ENCODE peak calls at places on chromosomes 7 and 10, in five cellular contexts. U is stomach, F is body of pancreas, O is adipocyte, V is uterus. R is an unnamed sample. For H3K4me1, the result is how much of the 10 kb centered on the place peaks cover.

GRCh38 chr7:3244241-3244814 is 56.7 kb upstream of the SDK1 start:
- DNase-seq in V (no peak), U (no peak), F (no peak), O (peak), R (no peak)

GRCh38 chr7:50212016-50212325 is 92.5 kb upstream of the IKZF1 start:
- DNase-seq in V (no peak), F (no peak), U (no peak), O (no peak), R (no peak)

GRCh38 chr10:71864861-71865473 is 13.9 kb upstream of the PSAP start:
- DNase-seq in F (no peak), V (no peak), U (no peak), O (peak), R (peak)

GRCh38 chr7:131722371-131722770 is 165.9 kb upstream of the PODXL start:
- DNase-seq in V (no peak), U (no peak), O (no peak), F (no peak), R (no peak)

GRCh38 chr7:129615018-129615417 is 3.5 kb downstream of the NRF1 start:
- DNase-seq in U (no peak), F (no peak), O (peak), V (no peak), R (no peak)

GRCh38 chr10:28722065-28722803 is 44.9 kb downstream of the BAMBI start:
- DNase-seq in V (peak), U (no peak), F (peak), O (peak), R (peak)

GRCh38 chr7:93902777-93903423 is 3.5 kb upstream of the GNGT1 start:
- DNase-seq in F (no peak), V (no peak), U (no peak), O (peak), R (no peak)

GRCh38 chr7:44145419-44145968 is 4.4 kb upstream of the MYL7 start:
- DNase-seq in U (no peak), O (no peak), V (peak), F (no peak), R (no peak)

GRCh38 chr7:73954861-73955260 is 73.1 kb upstream of the ELN start:
- DNase-seq in V (no peak), F (no peak), U (no peak), O (no peak), R (no peak)

GRCh38 chr10:51960494-51960895 is 261.1 kb upstream of the CSTF2T start:
- DNase-seq in V (no peak), F (no peak), O (peak), U (no peak), R (no peak)

GRCh38 chr7:148242271-148242801 is 348.2 kb upstream of the C7orf33 start:
- DNase-seq in O (peak), F (peak), U (peak), V (no peak), R (no peak)

GRCh38 chr7:27160147-27160545 is 3.7 kb upstream of the HOXA7 start:
- DNase-seq in U (no peak), F (no peak), O (no peak), V (peak), R (peak)

GRCh38 chr7:157973971-157974677 is 613.5 kb downstream of the PTPRN2 start:
- DNase-seq in U (no peak), V (no peak), F (no peak), O (no peak), R (peak)

GRCh38 chr10:90326498-90327267 is 531.2 kb downstream of the HTR7 start:
- DNase-seq in F (no peak), O (peak), V (no peak), U (no peak), R (no peak)

GRCh38 chr7:116441534-116441933 is 58.0 kb upstream of the CAV2 start:
- DNase-seq in V (no peak), U (no peak), O (peak), F (no peak), R (no peak)

GRCh38 chr7:157792954-157793353 is 456.1 kb downstream of the DNAJB6 start:
- DNase-seq in U (no peak), V (no peak), F (no peak), O (no peak), R (no peak)

GRCh38 chr7:79282051-79282694 is 171.3 kb downstream of the MAGI2 start:
- DNase-seq in V (no peak), F (peak), O (peak), U (no peak), R (no peak)

GRCh38 chr7:157653827-157654207 is 317.0 kb downstream of the DNAJB6 start:
- DNase-seq in F (no peak), V (no peak), O (no peak), U (no peak), R (no peak)

GRCh38 chr10:78944658-78945333 is 124.0 kb upstream of the ZMIZ1 start:
- DNase-seq in O (peak), V (peak), F (peak), U (peak), R (no peak)

GRCh38 chr10:84138478-84139125 is 707 bp upstream of the GHITM start:
- DNase-seq in O (no peak), U (peak), V (no peak), F (peak), R (no peak)

GRCh38 chr7:56046728-56047445 is 4.4 kb downstream of the PSPH start:
- DNase-seq in F (peak), U (peak), V (no peak), O (peak), R (peak)

GRCh38 chr10:132443605-132443997 is 46.6 kb downstream of the PWWP2B start:
- DNase-seq in F (peak), O (peak), V (no peak), U (no peak), R (peak)

GRCh38 chr7:91683823-91684222 is 196.7 kb downstream of the MTERF1 start:
- DNase-seq in V (no peak), F (no peak), O (peak), U (no peak), R (no peak)

GRCh38 chr10:99612167-99612831 is 7.9 kb downstream of the SLC25A28 start:
- DNase-seq in V (no peak), U (no peak), F (peak), O (peak), R (no peak)

GRCh38 chr10:105183506-105183905 is 542.4 kb downstream of the SORCS3 start:
- DNase-seq in U (no peak), O (no peak), F (no peak), V (no peak), R (no peak)

GRCh38 chr7:85529197-85529596 is 342.3 kb upstream of the SEMA3D start:
- DNase-seq in F (peak), O (peak), U (peak), V (no peak), R (no peak)

GRCh38 chr7:362416-363096 is 72.6 kb downstream of the FOXL3 start:
- DNase-seq in V (no peak), O (no peak), U (no peak), F (peak), R (peak)

GRCh38 chr10:48659790-48660189 is 24.9 kb upstream of the WDFY4 start:
- DNase-seq in O (peak), U (no peak), V (no peak), F (no peak), R (no peak)

GRCh38 chr10:121132278-121132672 is 281.1 kb downstream of the WDR11 start:
- DNase-seq in O (no peak), F (no peak), V (no peak), U (no peak), R (no peak)

GRCh38 chr7:134701272-134701671 is 54.6 kb downstream of the BPGM start:
- DNase-seq in O (peak), U (no peak), F (no peak), V (no peak), R (no peak)

GRCh38 chr7:30612658-30613265 is 18.1 kb downstream of the GARS1 start:
- DNase-seq in U (no peak), O (peak), F (no peak), V (no peak), R (no peak)

GRCh38 chr7:151795168-151795754 is 81.7 kb downstream of the PRKAG2 start:
- DNase-seq in F (no peak), U (no peak), O (no peak), V (no peak), R (peak)

GRCh38 chr7:101924171-101924570 is 106.7 kb downstream of the CUX1 start:
- DNase-seq in F (no peak), U (no peak), V (peak), O (peak), R (no peak)
- H3K4me1 ChIP-seq in F (under half), U (under half), V (under half), O (under half), R (under half)

DNA sequence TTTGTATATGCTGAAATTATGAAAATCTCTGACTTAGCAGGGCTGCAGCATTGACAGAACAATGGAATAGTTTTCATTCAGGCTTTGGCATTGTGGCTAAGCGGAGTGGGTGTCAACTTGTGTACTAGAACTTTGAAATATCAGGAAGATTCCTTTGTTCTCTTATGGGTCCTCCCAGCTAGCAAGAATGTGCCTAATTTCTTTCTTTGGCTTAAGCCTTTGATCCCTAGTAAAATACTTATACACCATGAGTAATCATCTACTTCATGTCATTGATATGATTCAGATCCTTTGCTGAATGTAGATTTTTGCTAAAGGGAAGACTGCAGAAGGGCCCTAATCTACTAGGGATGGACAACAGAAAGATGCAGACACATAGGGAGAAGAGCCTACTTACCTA is 6.2 kb downstream of the AVL9 start:
- DNase-seq in U (no peak), V (no peak), F (no peak), O (peak), R (no peak)
- H3K4me1 ChIP-seq in U (under half), V (under half), F (under half), O (under half), R (under half)

DNA sequence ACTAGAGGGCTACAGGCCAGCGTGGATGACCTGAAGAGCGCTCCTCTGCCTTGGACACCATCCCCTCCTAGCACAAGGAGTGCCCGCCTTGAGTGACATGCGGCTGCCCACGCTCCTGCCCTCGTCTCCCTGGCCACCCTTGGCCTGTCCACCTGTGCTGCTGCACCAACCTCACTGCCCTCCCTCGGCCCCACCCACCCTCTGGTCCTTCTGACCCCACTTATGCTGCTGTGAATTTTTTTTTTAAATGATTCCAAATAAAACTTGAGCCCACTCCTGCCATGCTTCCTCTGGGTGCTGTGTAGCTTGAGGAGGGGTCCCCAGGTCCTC is 4.5 kb downstream of the SNCG start:
- DNase-seq in U (no peak), O (no peak), F (no peak), V (no peak), R (no peak)
- H3K4me1 ChIP-seq in U (half or more), O (half or more), F (under half), V (under half), R (under half)

DNA sequence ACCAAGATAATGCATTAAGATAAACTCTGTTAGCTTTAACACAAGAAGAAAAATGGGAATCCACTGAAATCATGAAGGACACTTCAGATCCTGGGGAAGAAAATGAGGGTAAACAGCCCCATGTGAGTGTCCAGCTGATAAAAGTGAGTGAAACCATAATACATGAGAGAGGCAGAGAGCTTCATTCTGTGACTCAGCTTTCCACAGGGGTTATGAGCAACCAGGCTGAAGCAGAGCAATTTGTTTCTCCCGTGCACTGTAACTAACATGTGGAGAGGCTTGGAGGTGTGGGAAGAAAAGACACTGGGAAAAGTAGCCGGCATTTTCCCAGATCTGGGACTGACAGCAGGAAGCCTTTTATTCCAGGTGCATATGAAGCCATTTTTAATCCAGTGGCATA is 971.7 kb downstream of the ANKRD7 start:
- DNase-seq in O (no peak), V (no peak), F (no peak), U (no peak), R (no peak)
- H3K4me1 ChIP-seq in O (under half), V (under half), F (under half), U (under half), R (under half)

DNA sequence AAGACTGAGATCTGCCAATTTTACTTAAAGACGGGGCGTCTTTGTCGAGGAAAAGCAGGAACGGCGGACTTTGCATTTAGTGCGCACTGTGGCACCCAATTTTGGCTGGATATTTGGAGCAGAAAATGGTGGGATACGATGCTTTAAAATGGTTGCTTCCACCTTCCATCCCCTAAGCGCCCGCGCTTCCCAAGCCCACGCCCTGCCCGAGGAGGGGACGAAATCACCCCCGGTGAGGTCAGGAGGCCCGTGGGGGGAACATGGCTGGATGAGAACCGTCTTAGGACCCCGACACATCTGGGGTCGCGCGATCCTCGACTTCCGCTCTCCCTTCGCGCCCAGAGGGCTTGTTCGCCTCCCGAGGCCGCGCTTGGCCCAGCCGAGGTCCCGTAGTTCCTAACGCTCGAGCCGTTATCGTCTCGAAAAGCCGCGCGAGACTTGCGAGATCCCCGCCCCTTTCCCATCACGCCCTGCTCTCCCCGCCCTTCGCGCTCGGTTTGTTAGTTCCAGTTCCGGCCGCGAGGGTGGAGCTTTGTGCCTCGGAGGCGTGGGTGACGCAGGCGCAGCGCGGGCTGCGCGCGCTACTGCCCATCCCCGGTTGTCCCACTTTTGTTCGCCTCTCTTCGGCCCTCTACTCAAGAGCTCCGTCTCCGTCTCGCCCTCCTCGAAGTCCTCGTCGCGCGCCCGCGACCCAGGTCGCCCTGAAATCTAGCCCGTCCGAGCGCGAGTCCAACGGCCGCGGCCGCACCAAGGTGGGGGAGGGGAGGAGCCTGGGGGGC is at the start of gene SRRT:
- DNase-seq in V (peak), U (peak), O (peak), F (peak), R (peak)
- H3K4me1 ChIP-seq in V (under half), U (half or more), O (under half), F (under half), R (under half)

DNA sequence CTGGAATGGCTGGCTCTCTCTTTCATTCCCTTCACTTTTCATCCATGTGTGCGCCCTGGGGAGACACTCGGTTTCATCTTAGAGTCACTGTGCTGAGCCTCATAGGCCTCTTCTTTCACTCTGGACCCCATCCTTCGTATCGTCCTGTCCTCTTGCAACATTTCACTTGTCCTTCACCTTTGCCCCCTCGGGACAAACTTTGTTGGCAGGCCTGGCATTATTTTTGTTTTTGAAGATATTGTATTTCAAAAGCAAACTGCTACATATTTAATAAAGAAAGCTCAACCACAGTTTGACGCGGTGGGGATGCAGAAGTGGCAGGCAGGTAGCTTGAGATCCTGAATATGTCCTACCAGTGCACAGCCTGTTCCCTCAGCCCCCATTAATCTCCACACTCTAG is 36.6 kb downstream of the HIPK2 start:
- DNase-seq in U (no peak), V (no peak), F (no peak), O (no peak), R (no peak)
- H3K4me1 ChIP-seq in U (half or more), V (under half), F (half or more), O (half or more), R (half or more)